ENCODE peak calls at places on chromosomes 12 and 14, in four cellular contexts. T is HepG2, D is K562, R is SK-N-SH. O is an unnamed sample.
A peak's percentile ranks its signal among the peaks of the same experiment; 100 is the strongest.

GRCh38 chr12:20057398-20057797 is 310.9 kb upstream of the PDE3A start:
- DNase-seq in T (no peak), D (no peak), R (no peak), O (no peak)

GRCh38 chr12:90854136-90854689 is 100.8 kb downstream of the CCER1 start:
- DNase-seq in T (peak; percentile 12), D (no peak), R (peak; percentile 43), O (peak; percentile 33)

GRCh38 chr12:120669055-120669828 is 17.7 kb upstream of the MLEC start:
- DNase-seq in T (no peak), D (no peak), R (peak; percentile 83), O (no peak)

GRCh38 chr14:51394391-51394790 is 154.3 kb downstream of the TMX1 start:
- DNase-seq in T (no peak), D (no peak), R (no peak), O (no peak)

GRCh38 chr14:96264850-96265249 is 8.8 kb downstream of the BDKRB1 start:
- DNase-seq in T (no peak), D (no peak), R (no peak), O (peak; percentile 21)

GRCh38 chr12:103841690-103842584 is 903 bp upstream of the NT5DC3 start:
- DNase-seq in T (peak; percentile 40), D (peak; percentile 72), R (no peak), O (peak; percentile 30)

GRCh38 chr12:8012910-8013309 is 19.6 kb upstream of the FOXJ2 start:
- DNase-seq in T (no peak), D (no peak), R (no peak), O (no peak)

GRCh38 chr14:96256420-96256819 is 410 bp downstream of the BDKRB1 start:
- DNase-seq in T (no peak), D (no peak), R (no peak), O (no peak)

GRCh38 chr14:31716208-31716607 is 155.0 kb downstream of the NUBPL start:
- DNase-seq in T (no peak), D (no peak), R (no peak), O (no peak)

GRCh38 chr14:104664588-104664987 is 24.8 kb upstream of the INF2 start:
- DNase-seq in T (no peak), D (no peak), R (no peak), O (no peak)

GRCh38 chr12:2739832-2740641 is 54.7 kb upstream of the FKBP4 start:
- DNase-seq in T (peak; percentile 32), D (no peak), R (peak; percentile 46), O (no peak)

GRCh38 chr14:101232340-101233015 is 328.8 kb upstream of the DIO3 start:
- DNase-seq in T (no peak), D (no peak), R (no peak), O (no peak)

GRCh38 chr14:75119056-75119455 is 7.8 kb downstream of the NEK9 start:
- DNase-seq in T (no peak), D (no peak), R (no peak), O (no peak)

GRCh38 chr12:27772328-27773049 is 7.5 kb upstream of the KLHL42 start:
- DNase-seq in T (no peak), D (no peak), R (no peak), O (no peak)

GRCh38 chr12:101780599-101780998 is 41.3 kb upstream of the SYCP3 start:
- DNase-seq in T (no peak), D (no peak), R (no peak), O (no peak)

GRCh38 chr12:126309278-126309677 is 1244.0 kb downstream of the AACS start:
- DNase-seq in T (no peak), D (no peak), R (no peak), O (no peak)

GRCh38 chr14:33676135-33676566 is 274.7 kb downstream of the EGLN3 start:
- DNase-seq in T (peak; percentile 60), D (peak; percentile 48), R (peak; percentile 24), O (peak; percentile 81)

GRCh38 chr14:24317141-24317927 is 6.0 kb downstream of the LTB4R start:
- DNase-seq in T (no peak), D (peak; percentile 23), R (no peak), O (no peak)

GRCh38 chr14:51167587-51168219 is 72.3 kb upstream of the TMX1 start:
- DNase-seq in T (no peak), D (no peak), R (no peak), O (no peak)

GRCh38 chr14:60051690-60052324 is 39.9 kb upstream of the PCNX4 start:
- DNase-seq in T (no peak), D (no peak), R (no peak), O (no peak)

GRCh38 chr12:18926188-18926587 is 188.3 kb downstream of the CAPZA3 start:
- DNase-seq in T (no peak), D (no peak), R (no peak), O (no peak)

GRCh38 chr12:83850531-83850930 is 1062.1 kb downstream of the SLC6A15 start:
- DNase-seq in T (no peak), D (no peak), R (no peak), O (no peak)

GRCh38 chr12:34393086-34393820 is 371.0 kb downstream of the ALG10 start:
- DNase-seq in T (no peak), D (peak; percentile 0), R (no peak), O (no peak)

GRCh38 chr14:70908918-70909641 is 1.8 kb downstream of the PCNX1 start:
- DNase-seq in T (no peak), D (no peak), R (no peak), O (no peak)

GRCh38 chr12:90970471-90970870 is 15.5 kb upstream of the CCER1 start:
- DNase-seq in T (no peak), D (no peak), R (no peak), O (no peak)

GRCh38 chr12:102816816-102817434 is 100.1 kb downstream of the PAH start:
- DNase-seq in T (peak; percentile 24), D (peak; percentile 35), R (peak; percentile 31), O (peak; percentile 36)

GRCh38 chr12:108516511-108517275 is 1.6 kb downstream of the FICD start:
- DNase-seq in T (no peak), D (no peak), R (no peak), O (no peak)

DNA sequence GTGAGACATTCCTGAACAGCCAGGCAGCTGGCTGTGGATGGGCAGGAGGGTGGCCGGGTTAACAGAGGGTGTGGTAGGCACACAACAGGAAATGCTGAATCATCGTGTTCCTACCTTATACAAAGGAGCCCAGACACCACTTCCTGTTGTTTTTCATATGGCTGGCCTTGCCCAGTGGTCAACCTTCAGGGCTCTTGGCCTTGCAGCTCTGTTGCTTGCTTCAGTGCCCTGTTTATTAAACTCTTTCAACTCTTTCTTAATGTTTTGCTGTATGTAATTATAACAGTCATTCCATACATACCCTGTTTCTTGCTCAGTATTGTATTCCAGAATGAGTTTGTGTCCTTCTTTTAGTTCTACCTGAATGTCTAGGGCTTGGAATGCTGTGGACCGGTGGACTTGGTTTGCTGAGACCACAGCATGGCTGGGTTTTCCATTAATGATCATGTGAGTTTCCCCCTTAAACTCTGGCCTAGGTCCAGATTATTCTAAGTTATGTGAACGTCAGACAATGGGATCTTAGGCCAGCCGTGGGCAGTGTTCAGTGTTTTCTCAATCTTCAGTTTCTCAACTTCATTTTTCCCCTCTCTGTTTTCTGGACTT is 11.9 kb downstream of the CFAP54 start:
- DNase-seq in T (peak; percentile 55), D (peak; percentile 47), R (peak; percentile 15), O (no peak)
- TF ChIP-seq FOXM1 in T (no peak), D (no peak), R (no peak), O (no peak)

GRCh38 chr14:54650331-54651017 is 83.5 kb downstream of the SAMD4A start:
- DNase-seq in T (peak; percentile 78), D (no peak), R (no peak), O (no peak)
- TF ChIP-seq FOXM1 in T (no peak), D (no peak), R (no peak), O (no peak)

DNA sequence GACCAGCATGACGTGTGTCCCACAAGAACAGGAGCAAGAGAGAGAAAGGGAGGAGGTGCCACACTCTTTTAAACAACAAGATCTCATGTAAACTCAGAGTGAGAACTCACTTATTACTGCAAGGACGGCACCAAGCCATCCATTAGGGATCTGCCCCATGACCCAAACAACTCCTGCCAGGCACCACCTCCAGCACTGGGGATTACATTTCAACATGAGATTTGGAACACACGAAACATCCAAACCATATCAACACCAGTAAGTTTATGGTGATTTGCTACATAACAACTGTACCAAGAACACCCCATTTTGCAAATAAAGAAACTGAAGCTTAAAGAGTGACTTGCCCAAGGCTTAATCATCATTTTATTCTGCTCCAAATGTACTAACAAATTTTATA is 23.7 kb upstream of the OR6J1 start:
- DNase-seq in T (no peak), D (no peak), R (no peak), O (no peak)
- TF ChIP-seq FOXM1 in T (no peak), D (no peak), R (no peak), O (no peak)

GRCh38 chr12:10392394-10392930 is 2.6 kb upstream of the KLRK1 start:
- DNase-seq in T (no peak), D (peak; percentile 8), R (no peak), O (peak; percentile 42)
- TF ChIP-seq FOXM1 in T (no peak), D (no peak), R (no peak), O (no peak)

GRCh38 chr14:99314623-99315022 is 42.6 kb upstream of the BCL11B start:
- DNase-seq in T (no peak), D (no peak), R (no peak), O (no peak)
- TF ChIP-seq FOXM1 in T (no peak), D (no peak), R (no peak), O (no peak)